ENCODE peak calls at places on chromosomes 3 and 15, in eight cellular contexts. S is activated CD8-positive, alpha-beta memory T cell treated with anti-CD3 and anti-CD28 coated beads for 1 hour; E is heart left ventricle; F is amygdala; Z is HL-60; D is head of caudate nucleus; J is T follicular helper cell; H is NCI-H1436. U is an unnamed sample.

GRCh38 chr3:97131476-97131875 is 317.1 kb downstream of the EPHA6 start:
- DNase-seq in S (no peak), E (no peak), F (no peak), Z (no peak), D (no peak), J (no peak), H (no peak), U (no peak)

GRCh38 chr3:42906085-42906904 is at the start of gene ZNF662:
- DNase-seq in S (no peak), E (peak), F (peak), Z (no peak), D (peak), J (no peak), H (peak), U (peak)

GRCh38 chr15:48644827-48645557 is 517 bp downstream of the FBN1 start:
- DNase-seq in S (no peak), E (peak), F (peak), Z (no peak), D (peak), J (no peak), H (no peak), U (peak)

GRCh38 chr15:33278816-33279612 is 31.8 kb upstream of the RYR3 start:
- DNase-seq in S (no peak), E (no peak), F (no peak), Z (no peak), D (no peak), J (no peak), H (no peak), U (no peak)

GRCh38 chr15:67148196-67148701 is 82.8 kb downstream of the SMAD3 start:
- DNase-seq in S (no peak), E (no peak), F (no peak), Z (peak), D (no peak), J (no peak), H (no peak), U (no peak)

GRCh38 chr3:141738636-141739363 is 702 bp downstream of the RNF7 start:
- DNase-seq in S (no peak), E (no peak), F (no peak), Z (peak), D (no peak), J (no peak), H (no peak), U (no peak)

GRCh38 chr15:98421419-98422085 is 226.8 kb upstream of the IGF1R start:
- DNase-seq in S (no peak), E (peak), F (peak), Z (peak), D (peak), J (peak), H (peak), U (peak)

GRCh38 chr3:101836907-101837598 is 12.3 kb upstream of the NFKBIZ start:
- DNase-seq in S (no peak), E (no peak), F (no peak), Z (peak), D (no peak), J (no peak), H (no peak), U (no peak)

GRCh38 chr3:119497824-119498187 is 541 bp upstream of the TIMMDC1 start:
- DNase-seq in S (no peak), E (no peak), F (peak), Z (peak), D (peak), J (no peak), H (no peak), U (peak)

GRCh38 chr3:13142552-13143380 is 69.5 kb upstream of the IQSEC1 start:
- DNase-seq in S (no peak), E (no peak), F (no peak), Z (no peak), D (no peak), J (no peak), H (no peak), U (no peak)

GRCh38 chr15:69660114-69660513 is 207.5 kb downstream of the RPLP1 start:
- DNase-seq in S (no peak), E (no peak), F (no peak), Z (no peak), D (no peak), J (no peak), H (no peak), U (no peak)

GRCh38 chr3:20405731-20406130 is 219.7 kb upstream of the SGO1 start:
- DNase-seq in S (no peak), E (no peak), F (no peak), Z (no peak), D (no peak), J (no peak), H (no peak), U (no peak)

GRCh38 chr3:190321789-190322603 is at the start of gene CLDN1:
- DNase-seq in S (no peak), E (peak), F (peak), Z (peak), D (peak), J (peak), H (peak), U (peak)

GRCh38 chr15:51103330-51103729 is 8.6 kb upstream of the TNFAIP8L3 start:
- DNase-seq in S (no peak), E (no peak), F (no peak), Z (no peak), D (no peak), J (no peak), H (no peak), U (no peak)

GRCh38 chr3:172751188-172751571 is 654 bp downstream of the ECT2 start:
- DNase-seq in S (no peak), E (no peak), F (no peak), Z (peak), D (no peak), J (no peak), H (no peak), U (no peak)

GRCh38 chr15:99931703-99932603 is 198.7 kb upstream of the LYSMD4 start:
- DNase-seq in S (no peak), E (no peak), F (no peak), Z (no peak), D (no peak), J (no peak), H (no peak), U (no peak)

GRCh38 chr3:64290864-64291263 is 65.6 kb upstream of the PRICKLE2 start:
- DNase-seq in S (no peak), E (no peak), F (no peak), Z (no peak), D (no peak), J (no peak), H (no peak), U (no peak)

GRCh38 chr3:151430821-151431484 is 29.9 kb downstream of the IGSF10 start:
- DNase-seq in S (no peak), E (no peak), F (no peak), Z (no peak), D (no peak), J (no peak), H (no peak), U (no peak)

GRCh38 chr3:144112437-144112836 is 140.8 kb downstream of the DIPK2A start:
- DNase-seq in S (no peak), E (no peak), F (no peak), Z (no peak), D (no peak), J (no peak), H (no peak), U (no peak)

U was measured in substantia nigra.